ENCODE peak calls at places on chromosomes 11 and 22, in four cellular contexts. One of them, this sample, is unnamed.

GRCh38 chr22:41598891-41599635 is 9.4 kb upstream of the PMM1 start:
- DNase-seq in AG09319: no peak
- DNase-seq in stimulated activated CD8-positive, alpha-beta memory T cell treated with anti-CD3 and anti-CD28 coated beads, Interleukin-4, amount 100 ng/mL, for 4 hours: no peak
- DNase-seq in AG08396: no peak
- DNase-seq in this sample: no peak

GRCh38 chr11:8055111-8055835 is 25.7 kb upstream of the TUB start:
- DNase-seq in stimulated activated CD8-positive, alpha-beta memory T cell treated with anti-CD3 and anti-CD28 coated beads, Interleukin-4, amount 100 ng/mL, for 4 hours: no peak
- DNase-seq in AG08396: no peak
- DNase-seq in AG09319: no peak
- DNase-seq in this sample: no peak

GRCh38 chr11:17384002-17384511 is 4.4 kb downstream of the KCNJ11 start:
- DNase-seq in stimulated activated CD8-positive, alpha-beta memory T cell treated with anti-CD3 and anti-CD28 coated beads, Interleukin-4, amount 100 ng/mL, for 4 hours: peak
- DNase-seq in AG09319: peak
- DNase-seq in AG08396: peak
- DNase-seq in this sample: peak

GRCh38 chr11:42631223-42631843 is 680.5 kb upstream of the API5 start:
- DNase-seq in AG08396: no peak
- DNase-seq in stimulated activated CD8-positive, alpha-beta memory T cell treated with anti-CD3 and anti-CD28 coated beads, Interleukin-4, amount 100 ng/mL, for 4 hours: no peak
- DNase-seq in AG09319: no peak
- DNase-seq in this sample: no peak

GRCh38 chr11:57456960-57457642 is 3.2 kb upstream of the RTN4RL2 start:
- DNase-seq in AG09319: peak
- DNase-seq in stimulated activated CD8-positive, alpha-beta memory T cell treated with anti-CD3 and anti-CD28 coated beads, Interleukin-4, amount 100 ng/mL, for 4 hours: peak
- DNase-seq in AG08396: peak
- DNase-seq in this sample: peak

GRCh38 chr11:77361184-77361583 is 59.7 kb upstream of the GDPD4 start:
- DNase-seq in AG08396: peak
- DNase-seq in AG09319: no peak
- DNase-seq in stimulated activated CD8-positive, alpha-beta memory T cell treated with anti-CD3 and anti-CD28 coated beads, Interleukin-4, amount 100 ng/mL, for 4 hours: no peak
- DNase-seq in this sample: peak

GRCh38 chr11:107116358-107116757 is 98.1 kb upstream of the GUCY1A2 start:
- DNase-seq in stimulated activated CD8-positive, alpha-beta memory T cell treated with anti-CD3 and anti-CD28 coated beads, Interleukin-4, amount 100 ng/mL, for 4 hours: no peak
- DNase-seq in AG08396: no peak
- DNase-seq in AG09319: no peak
- DNase-seq in this sample: no peak

GRCh38 chr11:8081591-8082021 is 595 bp downstream of the TUB start:
- DNase-seq in AG08396: peak
- DNase-seq in stimulated activated CD8-positive, alpha-beta memory T cell treated with anti-CD3 and anti-CD28 coated beads, Interleukin-4, amount 100 ng/mL, for 4 hours: no peak
- DNase-seq in AG09319: no peak
- DNase-seq in this sample: no peak

GRCh38 chr11:129739339-129739738 is 76.3 kb upstream of the TMEM45B start:
- DNase-seq in stimulated activated CD8-positive, alpha-beta memory T cell treated with anti-CD3 and anti-CD28 coated beads, Interleukin-4, amount 100 ng/mL, for 4 hours: no peak
- DNase-seq in AG08396: no peak
- DNase-seq in AG09319: no peak
- DNase-seq in this sample: no peak

GRCh38 chr11:79406376-79406775 is 34.5 kb downstream of the TENM4 start:
- DNase-seq in AG09319: no peak
- DNase-seq in AG08396: no peak
- DNase-seq in stimulated activated CD8-positive, alpha-beta memory T cell treated with anti-CD3 and anti-CD28 coated beads, Interleukin-4, amount 100 ng/mL, for 4 hours: no peak
- DNase-seq in this sample: no peak

GRCh38 chr11:85170184-85170583 is 457.0 kb downstream of the DLG2 start:
- DNase-seq in stimulated activated CD8-positive, alpha-beta memory T cell treated with anti-CD3 and anti-CD28 coated beads, Interleukin-4, amount 100 ng/mL, for 4 hours: no peak
- DNase-seq in AG08396: peak
- DNase-seq in AG09319: no peak
- DNase-seq in this sample: no peak

GRCh38 chr11:119999220-119999619 is 138.7 kb downstream of the TRIM29 start:
- DNase-seq in AG09319: no peak
- DNase-seq in AG08396: no peak
- DNase-seq in stimulated activated CD8-positive, alpha-beta memory T cell treated with anti-CD3 and anti-CD28 coated beads, Interleukin-4, amount 100 ng/mL, for 4 hours: no peak
- DNase-seq in this sample: no peak

GRCh38 chr22:46551321-46551720 is 13.9 kb upstream of the CELSR1 start:
- DNase-seq in stimulated activated CD8-positive, alpha-beta memory T cell treated with anti-CD3 and anti-CD28 coated beads, Interleukin-4, amount 100 ng/mL, for 4 hours: no peak
- DNase-seq in AG09319: no peak
- DNase-seq in AG08396: no peak
- DNase-seq in this sample: no peak

GRCh38 chr11:9615031-9615451 is 41.6 kb downstream of the WEE1 start:
- DNase-seq in AG09319: no peak
- DNase-seq in AG08396: no peak
- DNase-seq in stimulated activated CD8-positive, alpha-beta memory T cell treated with anti-CD3 and anti-CD28 coated beads, Interleukin-4, amount 100 ng/mL, for 4 hours: no peak
- DNase-seq in this sample: no peak

GRCh38 chr11:3995949-3996554 is 98.5 kb upstream of the RRM1 start:
- DNase-seq in AG09319: no peak
- DNase-seq in stimulated activated CD8-positive, alpha-beta memory T cell treated with anti-CD3 and anti-CD28 coated beads, Interleukin-4, amount 100 ng/mL, for 4 hours: no peak
- DNase-seq in AG08396: peak
- DNase-seq in this sample: peak

GRCh38 chr11:11842426-11843008 is 745 bp downstream of the USP47 start:
- DNase-seq in AG08396: peak
- DNase-seq in AG09319: peak
- DNase-seq in stimulated activated CD8-positive, alpha-beta memory T cell treated with anti-CD3 and anti-CD28 coated beads, Interleukin-4, amount 100 ng/mL, for 4 hours: peak
- DNase-seq in this sample: peak

GRCh38 chr22:37022483-37023337 is 3.2 kb downstream of the MPST start:
- DNase-seq in stimulated activated CD8-positive, alpha-beta memory T cell treated with anti-CD3 and anti-CD28 coated beads, Interleukin-4, amount 100 ng/mL, for 4 hours: no peak
- DNase-seq in AG08396: no peak
- DNase-seq in AG09319: no peak
- DNase-seq in this sample: no peak

GRCh38 chr11:35111171-35112055 is 27.6 kb upstream of the CD44 start:
- DNase-seq in AG08396: peak
- DNase-seq in AG09319: no peak
- DNase-seq in stimulated activated CD8-positive, alpha-beta memory T cell treated with anti-CD3 and anti-CD28 coated beads, Interleukin-4, amount 100 ng/mL, for 4 hours: no peak
- DNase-seq in this sample: peak

GRCh38 chr11:69337211-69337721 is 43.3 kb downstream of the MYEOV start:
- DNase-seq in AG08396: no peak
- DNase-seq in AG09319: no peak
- DNase-seq in stimulated activated CD8-positive, alpha-beta memory T cell treated with anti-CD3 and anti-CD28 coated beads, Interleukin-4, amount 100 ng/mL, for 4 hours: peak
- DNase-seq in this sample: no peak

GRCh38 chr11:45154276-45154675 is 7.8 kb downstream of the PRDM11 start:
- DNase-seq in AG09319: no peak
- DNase-seq in AG08396: no peak
- DNase-seq in stimulated activated CD8-positive, alpha-beta memory T cell treated with anti-CD3 and anti-CD28 coated beads, Interleukin-4, amount 100 ng/mL, for 4 hours: no peak
- DNase-seq in this sample: no peak

GRCh38 chr22:39097098-39098020 is at the start of gene APOBEC3H:
- DNase-seq in stimulated activated CD8-positive, alpha-beta memory T cell treated with anti-CD3 and anti-CD28 coated beads, Interleukin-4, amount 100 ng/mL, for 4 hours: no peak
- DNase-seq in AG09319: no peak
- DNase-seq in AG08396: no peak
- DNase-seq in this sample: peak

GRCh38 chr11:90525962-90526361 is 303.1 kb upstream of the CHORDC1 start:
- DNase-seq in stimulated activated CD8-positive, alpha-beta memory T cell treated with anti-CD3 and anti-CD28 coated beads, Interleukin-4, amount 100 ng/mL, for 4 hours: no peak
- DNase-seq in AG08396: no peak
- DNase-seq in AG09319: no peak
- DNase-seq in this sample: no peak

GRCh38 chr22:19406846-19407245 is 24.7 kb downstream of the HIRA start:
- DNase-seq in AG09319: no peak
- DNase-seq in AG08396: no peak
- DNase-seq in stimulated activated CD8-positive, alpha-beta memory T cell treated with anti-CD3 and anti-CD28 coated beads, Interleukin-4, amount 100 ng/mL, for 4 hours: no peak
- DNase-seq in this sample: no peak

GRCh38 chr11:65575568-65576231 is at the start of gene EHBP1L1:
- DNase-seq in AG08396: peak
- DNase-seq in AG09319: no peak
- DNase-seq in stimulated activated CD8-positive, alpha-beta memory T cell treated with anti-CD3 and anti-CD28 coated beads, Interleukin-4, amount 100 ng/mL, for 4 hours: peak
- DNase-seq in this sample: peak

GRCh38 chr22:36330655-36331305 is 57.0 kb downstream of the MYH9 start:
- DNase-seq in AG09319: no peak
- DNase-seq in stimulated activated CD8-positive, alpha-beta memory T cell treated with anti-CD3 and anti-CD28 coated beads, Interleukin-4, amount 100 ng/mL, for 4 hours: no peak
- DNase-seq in AG08396: no peak
- DNase-seq in this sample: no peak

GRCh38 chr11:96869207-96869606 is 479.4 kb downstream of the JRKL start:
- DNase-seq in AG08396: no peak
- DNase-seq in stimulated activated CD8-positive, alpha-beta memory T cell treated with anti-CD3 and anti-CD28 coated beads, Interleukin-4, amount 100 ng/mL, for 4 hours: no peak
- DNase-seq in AG09319: no peak
- DNase-seq in this sample: no peak

GRCh38 chr11:64923944-64924909 is at the start of gene PPP2R5B:
- DNase-seq in AG08396: peak
- DNase-seq in stimulated activated CD8-positive, alpha-beta memory T cell treated with anti-CD3 and anti-CD28 coated beads, Interleukin-4, amount 100 ng/mL, for 4 hours: peak
- DNase-seq in AG09319: peak
- DNase-seq in this sample: peak

GRCh38 chr22:23402275-23403151 is 177.6 kb downstream of the IGLL1 start:
- DNase-seq in AG09319: no peak
- DNase-seq in stimulated activated CD8-positive, alpha-beta memory T cell treated with anti-CD3 and anti-CD28 coated beads, Interleukin-4, amount 100 ng/mL, for 4 hours: no peak
- DNase-seq in AG08396: peak
- DNase-seq in this sample: no peak

GRCh38 chr11:20647976-20648565 is 21.3 kb upstream of the NELL1 start:
- DNase-seq in AG09319: peak
- DNase-seq in AG08396: peak
- DNase-seq in stimulated activated CD8-positive, alpha-beta memory T cell treated with anti-CD3 and anti-CD28 coated beads, Interleukin-4, amount 100 ng/mL, for 4 hours: no peak
- DNase-seq in this sample: peak

GRCh38 chr22:49367016-49367697 is 460.5 kb downstream of the BRD1 start:
- DNase-seq in AG09319: no peak
- DNase-seq in AG08396: no peak
- DNase-seq in stimulated activated CD8-positive, alpha-beta memory T cell treated with anti-CD3 and anti-CD28 coated beads, Interleukin-4, amount 100 ng/mL, for 4 hours: no peak
- DNase-seq in this sample: no peak

GRCh38 chr11:37370817-37371216 is 772.8 kb upstream of the RAG2 start:
- DNase-seq in AG09319: no peak
- DNase-seq in AG08396: no peak
- DNase-seq in stimulated activated CD8-positive, alpha-beta memory T cell treated with anti-CD3 and anti-CD28 coated beads, Interleukin-4, amount 100 ng/mL, for 4 hours: no peak
- DNase-seq in this sample: no peak